ENCODE peak calls at places on chromosomes 11 and 22, in four cellular contexts. X is hepatocyte, N is mammary epithelial cell, K is PC-9. I is an unnamed sample.

GRCh38 chr22:25663654-25664053 is 78.3 kb upstream of the MYO18B start:
- DNase-seq in K (no peak), N (no peak), X (peak; percentile 23), I (no peak)

GRCh38 chr11:442611-443081 is 835 bp upstream of the ANO9 start:
- DNase-seq in X (peak; percentile 3), N (no peak), K (no peak), I (no peak)

GRCh38 chr22:35276019-35276418 is 18.7 kb downstream of the HMGXB4 start:
- DNase-seq in K (no peak), N (no peak), X (no peak), I (no peak)

GRCh38 chr11:71131861-71132260 is 120.5 kb downstream of the SHANK2 start:
- DNase-seq in X (no peak), K (no peak), N (no peak), I (no peak)

GRCh38 chr11:50267851-50268250 is 235.2 kb downstream of the OR4C45 start:
- DNase-seq in K (no peak), X (no peak), N (no peak), I (no peak)

GRCh38 chr11:69644071-69644961 is 3.4 kb downstream of the CCND1 start:
- DNase-seq in K (peak; percentile 94), N (peak; percentile 69), X (peak; percentile 89), I (peak; percentile 30)

GRCh38 chr11:57214494-57214893 is 22.6 kb downstream of the APLNR start:
- DNase-seq in N (peak; percentile 38), X (peak; percentile 26), K (no peak), I (peak; percentile 76)

GRCh38 chr22:37328017-37328416 is 45.7 kb downstream of the CYTH4 start:
- DNase-seq in N (peak; percentile 92), X (no peak), K (peak; percentile 92), I (peak; percentile 94)

GRCh38 chr11:46906596-46906995 is 11.8 kb downstream of the LRP4 start:
- DNase-seq in X (peak; percentile 42), K (no peak), N (no peak), I (no peak)

GRCh38 chr11:87266751-87267150 is 229.0 kb downstream of the TMEM135 start:
- DNase-seq in K (no peak), N (peak; percentile 16), X (no peak), I (peak; percentile 36)

GRCh38 chr11:73331138-73331916 is 23.3 kb downstream of the ARHGEF17 start:
- DNase-seq in N (no peak), K (no peak), X (peak; percentile 88), I (no peak)

GRCh38 chr22:32355760-32356159 is 1.9 kb upstream of the RFPL3 start:
- DNase-seq in K (no peak), X (peak; percentile 35), N (peak; percentile 23), I (peak; percentile 38)

GRCh38 chr11:8360086-8360828 is 96.6 kb upstream of the LMO1 start:
- DNase-seq in X (peak; percentile 37), N (no peak), K (no peak), I (no peak)

GRCh38 chr22:50326225-50326958 is 420 bp downstream of the DENND6B start:
- DNase-seq in X (no peak), N (no peak), K (no peak), I (no peak)

GRCh38 chr22:42074153-42074750 is at the start of gene PHETA2:
- DNase-seq in N (no peak), X (peak; percentile 52), K (peak; percentile 29), I (peak; percentile 29)

GRCh38 chr11:2153581-2154194 is 7.3 kb downstream of the INS start:
- DNase-seq in X (no peak), K (no peak), N (no peak), I (no peak)

GRCh38 chr11:44619931-44620725 is 54.7 kb downstream of the CD82 start:
- DNase-seq in N (no peak), K (no peak), X (no peak), I (no peak)

GRCh38 chr11:68271781-68272608 is at the start of gene C11orf24:
- DNase-seq in K (peak; percentile 98), X (peak; percentile 99), N (peak; percentile 94), I (peak; percentile 97)

GRCh38 chr11:96272542-96273306 is 70.3 kb downstream of the MAML2 start:
- DNase-seq in X (peak; percentile 25), N (peak; percentile 45), K (peak; percentile 43), I (peak; percentile 42)

GRCh38 chr22:31229402-31230140 is 17.5 kb downstream of the LIMK2 start:
- DNase-seq in N (no peak), K (no peak), X (no peak), I (no peak)

GRCh38 chr11:62842171-62842717 is 2.9 kb upstream of the WDR74 start:
- DNase-seq in K (no peak), X (peak; percentile 46), N (no peak), I (no peak)

GRCh38 chr11:133600876-133601275 is 68.6 kb upstream of the OPCML start:
- DNase-seq in X (peak; percentile 20), N (no peak), K (no peak), I (no peak)

GRCh38 chr11:78662811-78663210 is 88.1 kb upstream of the NARS2 start:
- DNase-seq in K (no peak), X (no peak), N (no peak), I (peak; percentile 74)

GRCh38 chr11:101866619-101867491 is 48.0 kb upstream of the CEP126 start:
- DNase-seq in X (peak; percentile 64), N (peak; percentile 60), K (no peak), I (peak; percentile 81)

GRCh38 chr22:38033522-38034277 is 23.5 kb upstream of the PICK1 start:
- DNase-seq in N (no peak), X (no peak), K (no peak), I (no peak)

GRCh38 chr11:65417702-65418430 is 4.7 kb upstream of the NEAT1 start:
- DNase-seq in X (peak; percentile 74), N (peak; percentile 13), K (peak; percentile 17), I (peak; percentile 39)

GRCh38 chr11:68037481-68038225 is 1.2 kb upstream of the TCIRG1 start:
- DNase-seq in N (no peak), X (no peak), K (no peak), I (no peak)

GRCh38 chr11:79428406-79428805 is 12.4 kb downstream of the TENM4 start:
- DNase-seq in N (no peak), K (no peak), X (no peak), I (no peak)

GRCh38 chr11:86954288-86955110 is 696 bp downstream of the FZD4 start:
- DNase-seq in K (peak; percentile 10), X (no peak), N (peak; percentile 6), I (peak; percentile 5)

DNA sequence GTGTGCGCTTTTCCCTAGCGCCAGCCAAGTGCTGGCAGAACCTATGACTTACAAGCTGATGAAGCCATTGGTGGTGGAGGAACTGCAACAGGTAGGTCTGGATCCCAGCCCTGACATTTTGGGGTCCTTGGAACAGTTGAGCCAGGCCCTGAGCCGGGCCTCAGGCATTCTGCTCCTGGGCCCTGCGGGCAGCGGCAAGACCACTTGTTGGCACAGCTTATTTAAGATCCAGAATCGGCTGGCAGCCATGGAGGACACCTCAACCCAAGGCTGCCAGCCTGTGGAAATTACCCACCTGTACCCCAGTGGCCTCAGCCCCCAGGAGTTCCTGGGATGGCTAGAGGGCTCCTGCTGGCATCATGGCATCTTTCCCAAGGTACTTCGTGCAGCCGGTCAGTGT is 49.7 kb downstream of the DNHD1 start:
- DNase-seq in X (no peak), N (no peak), K (no peak), I (no peak)
- H3K4me3 ChIP-seq in X (no peak overlapping the region), N (no peak overlapping the region), K (no peak overlapping the region), I (no peak overlapping the region)

GRCh38 chr11:58286249-58286648 is 18.2 kb upstream of the OR10W1 start:
- DNase-seq in N (peak; percentile 40), K (no peak), X (peak; percentile 62), I (peak; percentile 67)
- TF ChIP-seq CTCF in N (peak; percentile 75), K (peak; percentile 62), X (peak; percentile 54), I (peak; percentile 88)

GRCh38 chr22:40423882-40424640 is 53.7 kb downstream of the SGSM3 start:
- DNase-seq in N (no peak), K (no peak), X (no peak), I (no peak)
- H3K4me3 ChIP-seq in N (no peak overlapping the region), K (no peak overlapping the region), X (no peak overlapping the region), I (no peak overlapping the region)

GRCh38 chr22:18093661-18094060 is 15.9 kb downstream of the PEX26 start:
- DNase-seq in X (no peak), K (no peak), N (no peak), I (no peak)

GRCh38 chr22:18090286-18090685 is 12.5 kb downstream of the PEX26 start:
- DNase-seq in K (no peak), X (no peak), N (no peak), I (no peak)

GRCh38 chr22:18091478-18091877 is 13.7 kb downstream of the PEX26 start:
- DNase-seq in N (no peak), X (no peak), K (no peak), I (no peak)

GRCh38 chr22:18088825-18089568 is 11.2 kb downstream of the PEX26 start:
- DNase-seq in X (no peak), K (no peak), N (no peak), I (no peak)

GRCh38 chr22:18091916-18092526 is 14.2 kb downstream of the PEX26 start:
- DNase-seq in X (peak; percentile 71), K (no peak), N (peak; percentile 69), I (peak; percentile 30)
- TF ChIP-seq CTCF in X (no peak), K (no peak), N (peak; percentile 17), I (no peak)

DNA sequence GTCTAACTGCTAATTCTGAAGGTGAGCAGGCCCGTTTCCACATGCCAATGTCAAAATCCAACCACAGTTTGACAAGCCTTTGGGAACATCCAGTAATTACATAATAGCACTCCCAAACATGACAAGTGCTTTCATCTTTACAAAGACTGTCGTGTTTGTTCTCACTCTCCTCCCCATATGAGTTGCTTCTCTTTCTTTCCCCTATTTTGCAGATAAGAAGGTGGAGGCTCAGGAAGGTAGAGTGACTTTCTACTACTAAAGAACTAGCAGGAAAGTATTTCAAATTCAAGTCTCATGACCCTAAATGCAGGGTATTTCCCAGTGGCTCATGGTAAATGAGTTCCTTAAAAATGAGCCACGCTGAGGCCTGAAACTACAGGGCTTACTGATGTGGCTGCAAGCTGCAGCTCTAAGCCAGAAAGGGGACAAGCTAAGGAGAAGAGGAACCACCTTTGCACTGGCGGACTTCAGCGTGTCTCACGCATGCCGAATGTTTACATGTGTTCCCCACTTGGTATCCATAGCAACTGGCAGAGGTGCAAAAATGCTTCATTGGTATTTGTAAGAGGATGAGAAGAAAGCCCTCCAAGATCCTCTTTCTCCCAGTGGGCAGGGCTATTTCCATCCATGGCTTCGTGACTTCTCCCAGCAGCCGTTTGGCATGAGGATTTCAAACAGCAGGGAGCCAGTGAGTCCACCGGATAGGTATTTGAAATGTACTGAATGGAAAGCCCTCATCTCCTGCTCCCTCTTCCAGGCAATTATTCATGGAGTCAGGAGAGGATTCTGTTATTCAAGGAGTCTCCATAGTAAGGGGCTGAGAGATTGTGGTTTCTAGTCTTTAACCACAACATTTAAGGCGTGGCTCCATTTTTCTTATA is 55.5 kb upstream of the CD44 start:
- DNase-seq in N (peak; percentile 91), K (peak; percentile 76), X (peak; percentile 60), I (peak; percentile 63)
- H3K4me3 ChIP-seq in N (no peak overlapping the region), K (peak overlapping the region; percentile 39), X (no peak overlapping the region), I (no peak overlapping the region)

GRCh38 chr11:118928870-118929495 is 3.3 kb upstream of the BCL9L start:
- DNase-seq in X (peak; percentile 84), N (peak; percentile 55), K (no peak), I (peak; percentile 65)
- TF ChIP-seq CTCF in X (no peak), N (no peak), K (peak; percentile 16), I (no peak)

GRCh38 chr22:46829140-46829891 is 66.9 kb downstream of the TBC1D22A start:
- DNase-seq in K (peak; percentile 39), N (peak; percentile 42), X (peak; percentile 71), I (peak; percentile 89)
- H3K4me3 ChIP-seq in K (no peak overlapping the region), N (no peak overlapping the region), X (no peak overlapping the region), I (no peak overlapping the region)